ENCODE peak calls at places on chromosomes 7 and 10, in seven cellular contexts. N, U, T, W, G, X and A are unnamed samples.

GRCh38 chr10:124899151-124899550 is 42.8 kb upstream of the ZRANB1 start:
- DNase-seq in N (no peak), U (no peak), T (no peak), W (no peak), G (no peak), X (no peak), A (no peak)

GRCh38 chr7:18927134-18927533 is 190.3 kb downstream of the TWIST1 start:
- DNase-seq in N (no peak), U (no peak), T (no peak), W (no peak), G (no peak), X (no peak), A (no peak)

GRCh38 chr7:22001345-22002004 is 55.8 kb upstream of the CDCA7L start:
- DNase-seq in N (peak; percentile 88), U (peak; percentile 41), T (peak; percentile 61), W (no peak), G (no peak), X (peak; percentile 3), A (peak; percentile 35)

GRCh38 chr10:35910234-35910633 is 268.1 kb upstream of the FZD8 start:
- DNase-seq in N (no peak), U (no peak), T (no peak), W (no peak), G (no peak), X (peak; percentile 42), A (no peak)

GRCh38 chr7:121544726-121545125 is 148.6 kb upstream of the FAM3C start:
- DNase-seq in N (no peak), U (peak; percentile 77), T (no peak), W (no peak), G (no peak), X (peak; percentile 41), A (no peak)

GRCh38 chr7:106792233-106792926 is 72.7 kb upstream of the PIK3CG start:
- DNase-seq in N (no peak), U (no peak), T (no peak), W (no peak), G (no peak), X (no peak), A (no peak)

GRCh38 chr10:34290412-34291082 is 524.5 kb downstream of the PARD3 start:
- DNase-seq in N (no peak), U (no peak), T (no peak), W (no peak), G (no peak), X (peak; percentile 67), A (no peak)

GRCh38 chr7:4962872-4963775 is 4.1 kb upstream of the MMD2 start:
- DNase-seq in N (no peak), U (no peak), T (no peak), W (no peak), G (no peak), X (no peak), A (no peak)

GRCh38 chr7:10418985-10419384 is 554.7 kb upstream of the PHF14 start:
- DNase-seq in N (no peak), U (no peak), T (no peak), W (no peak), G (no peak), X (no peak), A (no peak)

GRCh38 chr7:73519867-73520672 is 2.0 kb downstream of the BAZ1B start:
- DNase-seq in N (peak; percentile 38), U (no peak), T (peak; percentile 41), W (no peak), G (no peak), X (no peak), A (no peak)

GRCh38 chr7:141452911-141453310 is 98.3 kb upstream of the AGK start:
- DNase-seq in N (no peak), U (no peak), T (no peak), W (no peak), G (no peak), X (no peak), A (no peak)

GRCh38 chr7:36048141-36048901 is 104.7 kb upstream of the EEPD1 start:
- DNase-seq in N (no peak), U (no peak), T (no peak), W (no peak), G (no peak), X (peak; percentile 89), A (no peak)

GRCh38 chr7:67636363-67637355 is 640.0 kb downstream of the TYW1 start:
- DNase-seq in N (no peak), U (no peak), T (peak; percentile 38), W (no peak), G (no peak), X (no peak), A (no peak)

GRCh38 chr7:48587475-48587874 is 336.9 kb upstream of the CDC14C start:
- DNase-seq in N (no peak), U (no peak), T (no peak), W (no peak), G (no peak), X (no peak), A (no peak)

GRCh38 chr10:13893926-13894325 is 307.2 kb downstream of the PRPF18 start:
- DNase-seq in N (no peak), U (no peak), T (no peak), W (no peak), G (no peak), X (no peak), A (no peak)

GRCh38 chr7:31114593-31115343 is 62.7 kb downstream of the ADCYAP1R1 start:
- DNase-seq in N (peak; percentile 41), U (peak; percentile 18), T (no peak), W (no peak), G (no peak), X (no peak), A (no peak)

GRCh38 chr10:132735923-132736391 is 50.0 kb downstream of the NKX6-2 start:
- DNase-seq in N (no peak), U (no peak), T (no peak), W (no peak), G (no peak), X (no peak), A (no peak)

GRCh38 chr7:157274991-157275427 is 61.8 kb upstream of the DNAJB6 start:
- DNase-seq in N (no peak), U (no peak), T (no peak), W (no peak), G (no peak), X (no peak), A (no peak)

GRCh38 chr7:150345012-150345411 is 3.6 kb upstream of the RARRES2 start:
- DNase-seq in N (no peak), U (no peak), T (no peak), W (no peak), G (no peak), X (no peak), A (no peak)

GRCh38 chr7:111919690-111920179 is 286.5 kb downstream of the DOCK4 start:
- DNase-seq in N (no peak), U (peak; percentile 13), T (no peak), W (no peak), G (no peak), X (no peak), A (no peak)

GRCh38 chr10:101032637-101033201 is 1.7 kb downstream of the SFXN3 start:
- DNase-seq in N (no peak), U (no peak), T (peak; percentile 52), W (peak; percentile 78), G (peak; percentile 85), X (peak; percentile 57), A (no peak)

GRCh38 chr7:74299401-74299800 is 10.2 kb downstream of the CLIP2 start:
- DNase-seq in N (no peak), U (no peak), T (no peak), W (no peak), G (no peak), X (no peak), A (no peak)

GRCh38 chr7:40220421-40220911 is 85.7 kb downstream of the SUGCT start:
- DNase-seq in N (no peak), U (no peak), T (no peak), W (no peak), G (no peak), X (no peak), A (no peak)

GRCh38 chr7:41298343-41298875 is 404.5 kb downstream of the INHBA start:
- DNase-seq in N (no peak), U (no peak), T (no peak), W (no peak), G (no peak), X (peak; percentile 46), A (no peak)

GRCh38 chr10:52106895-52107294 is 207.2 kb upstream of the DKK1 start:
- DNase-seq in N (no peak), U (no peak), T (peak; percentile 32), W (no peak), G (no peak), X (no peak), A (no peak)

GRCh38 chr7:98998821-98999725 is 120.7 kb downstream of the TRRAP start:
- DNase-seq in N (no peak), U (no peak), T (no peak), W (no peak), G (peak; percentile 19), X (no peak), A (no peak)

GRCh38 chr7:2843191-2843685 is 870 bp downstream of the GNA12 start:
- DNase-seq in N (no peak), U (no peak), T (peak; percentile 38), W (no peak), G (peak; percentile 53), X (no peak), A (no peak)

GRCh38 chr10:23742368-23742767 is 303.5 kb downstream of the OTUD1 start:
- DNase-seq in N (peak; percentile 38), U (no peak), T (no peak), W (no peak), G (no peak), X (no peak), A (no peak)

GRCh38 chr10:22002531-22003110 is 909 bp downstream of the DNAJC1 start:
- DNase-seq in N (peak; percentile 64), U (no peak), T (no peak), W (no peak), G (no peak), X (no peak), A (no peak)

GRCh38 chr7:10475940-10476641 is 497.6 kb upstream of the PHF14 start:
- DNase-seq in N (no peak), U (no peak), T (no peak), W (no peak), G (peak; percentile 41), X (no peak), A (no peak)

GRCh38 chr7:14219125-14219524 is 229.7 kb upstream of the ETV1 start:
- DNase-seq in N (no peak), U (no peak), T (no peak), W (no peak), G (no peak), X (no peak), A (no peak)

GRCh38 chr10:113221756-113222168 is 271.7 kb downstream of the TCF7L2 start:
- DNase-seq in N (no peak), U (no peak), T (peak; percentile 37), W (no peak), G (no peak), X (no peak), A (no peak)

GRCh38 chr7:129091484-129092002 is 36.6 kb upstream of the TNPO3 start:
- DNase-seq in N (peak; percentile 94), U (peak; percentile 37), T (peak; percentile 88), W (peak; percentile 87), G (peak; percentile 79), X (no peak), A (peak; percentile 70)

GRCh38 chr7:55192718-55193117 is 172.4 kb upstream of the LANCL2 start:
- DNase-seq in N (no peak), U (no peak), T (no peak), W (no peak), G (no peak), X (peak; percentile 91), A (no peak)

GRCh38 chr7:30510124-30511074 is 5.8 kb upstream of the GGCT start:
- DNase-seq in N (peak; percentile 73), U (no peak), T (peak; percentile 49), W (no peak), G (no peak), X (peak; percentile 8), A (peak; percentile 6)

GRCh38 chr7:46603780-46604725 is 683.0 kb upstream of the IGFBP3 start:
- DNase-seq in N (no peak), U (peak; percentile 65), T (no peak), W (peak; percentile 53), G (peak; percentile 91), X (no peak), A (no peak)

GRCh38 chr7:952548-953441 is 1.7 kb downstream of the ADAP1 start:
- DNase-seq in N (no peak), U (no peak), T (peak; percentile 54), W (no peak), G (peak; percentile 38), X (no peak), A (no peak)